ENCODE peak calls at places on chromosomes 12 and 14, in five cellular contexts. D is colonic mucosa; X is effector CD4-positive, alpha-beta T cell; G is mesendoderm; Q is activated T-cell treated with anti-CD3 and anti-CD28 coated beads for 1 hour. U is an unnamed sample.

GRCh38 chr14:68278568-68279436 is 459.2 kb downstream of the RAD51B start:
- DNase-seq in D (no peak), X (no peak), G (peak), Q (no peak), U (no peak)

GRCh38 chr12:21500786-21501257 is 613 bp downstream of the RECQL start:
- DNase-seq in D (no peak), X (no peak), G (no peak), Q (no peak), U (no peak)

GRCh38 chr12:44002607-44003006 is 166.7 kb downstream of the TMEM117 start:
- DNase-seq in D (no peak), X (no peak), G (no peak), Q (no peak), U (no peak)

GRCh38 chr12:2183556-2184541 is 131.1 kb downstream of the CACNA1C start:
- DNase-seq in D (no peak), X (no peak), G (peak), Q (no peak), U (no peak)

GRCh38 chr12:127761880-127762279 is 505.1 kb upstream of the TMEM132C start:
- DNase-seq in D (no peak), X (no peak), G (no peak), Q (no peak), U (no peak)

GRCh38 chr12:57456145-57456700 is 1.1 kb downstream of the INHBE start:
- DNase-seq in D (peak), X (no peak), G (peak), Q (no peak), U (peak)

GRCh38 chr12:39364196-39364595 is 78.7 kb downstream of the KIF21A start:
- DNase-seq in D (no peak), X (no peak), G (no peak), Q (no peak), U (no peak)

GRCh38 chr12:6452245-6452731 is 446 bp downstream of the TAPBPL start:
- DNase-seq in D (peak), X (no peak), G (no peak), Q (no peak), U (peak)

GRCh38 chr12:1204581-1205121 is 213.6 kb downstream of the ERC1 start:
- DNase-seq in D (no peak), X (no peak), G (no peak), Q (no peak), U (no peak)

GRCh38 chr12:67002711-67003110 is 266.4 kb upstream of the CAND1 start:
- DNase-seq in D (no peak), X (no peak), G (no peak), Q (no peak), U (no peak)

GRCh38 chr12:114671664-114672476 is 12.1 kb downstream of the TBX3 start:
- DNase-seq in D (no peak), X (no peak), G (peak), Q (no peak), U (no peak)

GRCh38 chr12:1534708-1535107 is 59.7 kb downstream of the FBXL14 start:
- DNase-seq in D (no peak), X (no peak), G (no peak), Q (no peak), U (no peak)

GRCh38 chr12:132561784-132562156 is 48.6 kb downstream of the LRCOL1 start:
- DNase-seq in D (no peak), X (no peak), G (peak), Q (no peak), U (no peak)